ENCODE peak calls at places on chromosomes 4 and X, in seven cellular contexts. E, G, M, L, F, X and C are unnamed samples.

GRCh38 chrX:109922183-109922582 is 80.7 kb upstream of the TMEM164 start:
- DNase-seq in E (no peak), G (no peak), M (no peak), L (no peak), F (no peak), X (no peak), C (no peak)

GRCh38 chr4:53510981-53511380 is 80.3 kb downstream of the LNX1 start:
- DNase-seq in E (no peak), G (no peak), M (peak; percentile 10), L (no peak), F (no peak), X (no peak), C (no peak)

GRCh38 chr4:140180577-140180976 is 26.6 kb upstream of the MAML3 start:
- DNase-seq in E (no peak), G (no peak), M (no peak), L (no peak), F (no peak), X (no peak), C (no peak)

GRCh38 chrX:26922278-26922677 is 540.9 kb downstream of the PPP4R3C start:
- DNase-seq in E (no peak), G (no peak), M (peak; percentile 8), L (no peak), F (no peak), X (no peak), C (no peak)

GRCh38 chrX:12741416-12741815 is 49.8 kb upstream of the PRPS2 start:
- DNase-seq in E (no peak), G (no peak), M (no peak), L (no peak), F (no peak), X (no peak), C (no peak)

GRCh38 chr4:81724925-81725329 is 253.2 kb upstream of the RASGEF1B start:
- DNase-seq in E (no peak), G (peak; percentile 74), M (no peak), L (peak; percentile 34), F (no peak), X (no peak), C (no peak)

GRCh38 chrX:66680451-66680850 is 41.6 kb upstream of the EDA2R start:
- DNase-seq in E (no peak), G (no peak), M (peak; percentile 13), L (no peak), F (no peak), X (no peak), C (no peak)

GRCh38 chr4:173573286-173573685 is 43.3 kb upstream of the HAND2 start:
- DNase-seq in E (no peak), G (peak; percentile 14), M (peak; percentile 3), L (no peak), F (no peak), X (no peak), C (no peak)

GRCh38 chrX:119885554-119886428 is 9.9 kb upstream of the AKAP14 start:
- DNase-seq in E (no peak), G (no peak), M (no peak), L (no peak), F (peak; percentile 72), X (peak; percentile 43), C (no peak)

GRCh38 chrX:16039363-16039762 is 84.0 kb upstream of the GRPR start:
- DNase-seq in E (no peak), G (no peak), M (no peak), L (no peak), F (no peak), X (no peak), C (no peak)

GRCh38 chrX:30865612-30866011 is 23.4 kb downstream of the TAB3 start:
- DNase-seq in E (no peak), G (no peak), M (no peak), L (no peak), F (no peak), X (no peak), C (no peak)

GRCh38 chr4:10738826-10739489 is 54.4 kb upstream of the CLNK start:
- DNase-seq in E (no peak), G (no peak), M (peak; percentile 10), L (no peak), F (no peak), X (no peak), C (no peak)

GRCh38 chr4:87734936-87735335 is 64.4 kb upstream of the IBSP start:
- DNase-seq in E (no peak), G (no peak), M (no peak), L (no peak), F (no peak), X (no peak), C (no peak)

GRCh38 chrX:41293269-41293668 is 40.7 kb upstream of the DDX3X start:
- DNase-seq in E (no peak), G (no peak), M (peak; percentile 9), L (no peak), F (peak; percentile 53), X (peak; percentile 31), C (no peak)

GRCh38 chrX:120768681-120769080 is 107.0 kb downstream of the CT47B1 start:
- DNase-seq in E (no peak), G (no peak), M (peak; percentile 66), L (no peak), F (no peak), X (no peak), C (no peak)

GRCh38 chr4:54941994-54942552 is 183.3 kb downstream of the KDR start:
- DNase-seq in E (no peak), G (peak; percentile 90), M (peak; percentile 50), L (no peak), F (no peak), X (no peak), C (no peak)

GRCh38 chrX:56281789-56282188 is 49.6 kb downstream of the KLF8 start:
- DNase-seq in E (no peak), G (peak; percentile 0), M (peak; percentile 40), L (peak; percentile 0), F (peak; percentile 40), X (peak; percentile 15), C (no peak)

GRCh38 chrX:70494441-70494840 is 49.8 kb downstream of the DLG3 start:
- DNase-seq in E (no peak), G (no peak), M (no peak), L (no peak), F (no peak), X (no peak), C (no peak)

GRCh38 chr4:168139336-168139735 is 47.0 kb downstream of the ANXA10 start:
- DNase-seq in E (no peak), G (no peak), M (peak; percentile 81), L (no peak), F (peak; percentile 18), X (no peak), C (no peak)

GRCh38 chrX:18042776-18043175 is 177.9 kb downstream of the BEND2 start:
- DNase-seq in E (no peak), G (no peak), M (no peak), L (no peak), F (no peak), X (no peak), C (no peak)

GRCh38 chr4:48578132-48578964 is 88.3 kb downstream of the ZAR1 start:
- DNase-seq in E (peak; percentile 27), G (peak; percentile 40), M (peak; percentile 88), L (peak; percentile 49), F (peak; percentile 65), X (peak; percentile 61), C (peak; percentile 27)

GRCh38 chr4:156946508-156947197 is 24.9 kb downstream of the PDGFC start:
- DNase-seq in E (peak; percentile 86), G (no peak), M (peak; percentile 93), L (no peak), F (peak; percentile 79), X (peak; percentile 97), C (peak; percentile 92)

GRCh38 chr4:144647095-144647959 is 1.4 kb downstream of the HHIP start:
- DNase-seq in E (no peak), G (no peak), M (peak; percentile 78), L (no peak), F (no peak), X (no peak), C (no peak)

GRCh38 chrX:150421816-150422215 is 58.7 kb downstream of the MAMLD1 start:
- DNase-seq in E (no peak), G (no peak), M (peak; percentile 52), L (no peak), F (no peak), X (no peak), C (no peak)